ENCODE peak calls at places on chromosomes 1 and 21, in six cellular contexts. U is HCT116, S is keratinocyte, C is Panc1, I is SJSA1, M is GM23248. Y is an unnamed sample. For H3K4me1, the result is how much of the 10 kb centered on the place peaks cover.

GRCh38 chr21:45222001-45222400 is 65.7 kb downstream of the POFUT2 start:
- DNase-seq in U (no peak), S (no peak), C (no peak), I (no peak), M (no peak), Y (no peak)

GRCh38 chr1:155912056-155912536 is 947 bp upstream of the RIT1 start:
- DNase-seq in U (no peak), S (no peak), C (no peak), I (no peak), M (no peak), Y (no peak)

GRCh38 chr1:19436716-19437476 is 48.4 kb downstream of the CAPZB start:
- DNase-seq in U (no peak), S (no peak), C (no peak), I (no peak), M (peak), Y (no peak)

GRCh38 chr1:36920371-36920770 is 113.9 kb downstream of the GRIK3 start:
- DNase-seq in U (no peak), S (no peak), C (no peak), I (no peak), M (no peak), Y (no peak)

GRCh38 chr1:40450491-40451237 is 388 bp downstream of the ZFP69B start:
- DNase-seq in U (no peak), S (no peak), C (peak), I (peak), M (peak), Y (no peak)

GRCh38 chr1:91725961-91726704 is 159.8 kb downstream of the TGFBR3 start:
- DNase-seq in U (no peak), S (no peak), C (no peak), I (peak), M (peak), Y (no peak)

GRCh38 chr1:117262976-117263375 is 52.2 kb upstream of the VTCN1 start:
- DNase-seq in U (no peak), S (no peak), C (no peak), I (no peak), M (no peak), Y (no peak)

GRCh38 chr1:45335732-45336365 is 4.1 kb upstream of the TOE1 start:
- DNase-seq in U (no peak), S (no peak), C (no peak), I (no peak), M (no peak), Y (no peak)

GRCh38 chr1:202315576-202316168 is 26.1 kb downstream of the UBE2T start:
- DNase-seq in U (peak), S (peak), C (peak), I (peak), M (peak), Y (peak)

GRCh38 chr1:193185861-193186714 is at the start of gene B3GALT2:
- DNase-seq in U (no peak), S (no peak), C (no peak), I (peak), M (peak), Y (no peak)

GRCh38 chr1:7953850-7954609 is 7.5 kb upstream of the PARK7 start:
- DNase-seq in U (peak), S (no peak), C (peak), I (peak), M (peak), Y (no peak)

GRCh38 chr1:219952361-219952760 is 24.0 kb upstream of the SLC30A10 start:
- DNase-seq in U (no peak), S (no peak), C (no peak), I (no peak), M (no peak), Y (no peak)

GRCh38 chr1:110634455-110635281 is 28.5 kb upstream of the KCNA2 start:
- DNase-seq in U (no peak), S (peak), C (no peak), I (no peak), M (peak), Y (no peak)

GRCh38 chr1:66371233-66372005 is 162.5 kb upstream of the SGIP1 start:
- DNase-seq in U (no peak), S (no peak), C (no peak), I (peak), M (peak), Y (no peak)

GRCh38 chr1:243718893-243719292 is 131.2 kb downstream of the AKT3 start:
- DNase-seq in U (no peak), S (peak), C (no peak), I (peak), M (peak), Y (no peak)

GRCh38 chr1:5611431-5611830 is 380.8 kb downstream of the NPHP4 start:
- DNase-seq in U (peak), S (no peak), C (no peak), I (no peak), M (no peak), Y (no peak)

GRCh38 chr1:223726380-223727001 is 14.2 kb downstream of the CAPN2 start:
- DNase-seq in U (peak), S (peak), C (peak), I (peak), M (peak), Y (no peak)

GRCh38 chr1:57102957-57103356 is 137.1 kb upstream of the C8B start:
- DNase-seq in U (no peak), S (no peak), C (no peak), I (no peak), M (no peak), Y (no peak)

GRCh38 chr1:57101171-57101570 is 135.4 kb upstream of the C8B start:
- DNase-seq in U (no peak), S (no peak), C (no peak), I (no peak), M (peak), Y (no peak)
- H3K27ac ChIP-seq in U (no peak), S (no peak), C (no peak), I (no peak), M (no peak), Y (no peak)

GRCh38 chr21:38814126-38815059 is 8.7 kb downstream of the ETS2 start:
- DNase-seq in U (no peak), S (no peak), C (no peak), I (no peak), M (no peak), Y (no peak)

GRCh38 chr21:38813554-38813953 is 7.8 kb downstream of the ETS2 start:
- DNase-seq in U (no peak), S (no peak), C (no peak), I (no peak), M (no peak), Y (no peak)

GRCh38 chr21:38816400-38816973 is 10.8 kb downstream of the ETS2 start:
- DNase-seq in U (no peak), S (no peak), C (no peak), I (no peak), M (no peak), Y (no peak)

GRCh38 chr21:38813143-38813542 is 7.4 kb downstream of the ETS2 start:
- DNase-seq in U (no peak), S (no peak), C (no peak), I (no peak), M (no peak), Y (peak)

GRCh38 chr21:38815060-38815405 is 9.3 kb downstream of the ETS2 start:
- DNase-seq in U (no peak), S (no peak), C (no peak), I (peak), M (peak), Y (no peak)
- H3K4me1 ChIP-seq in U (under half), S (under half), C (half or more), I (half or more), M (under half), Y (under half)

DNA sequence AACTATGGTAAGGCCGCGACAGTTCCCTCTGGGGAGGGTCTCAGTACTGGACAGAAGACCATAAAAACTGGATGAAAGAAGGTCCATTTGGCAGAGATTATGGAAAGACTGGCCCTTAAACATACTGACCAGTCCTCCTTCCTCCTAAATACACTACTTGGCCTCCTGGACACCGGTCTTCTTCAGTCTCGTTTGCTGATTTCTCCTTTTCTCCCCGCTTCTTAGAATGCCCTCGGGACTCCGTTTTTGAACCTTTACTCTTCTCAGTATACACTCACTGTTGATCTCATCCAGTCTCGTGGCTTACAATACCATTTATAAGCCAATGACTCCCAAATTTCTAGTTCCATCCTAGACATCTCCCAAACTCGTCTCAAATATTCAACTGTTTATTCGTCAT is 694 bp upstream of the MRPL9 start:
- DNase-seq in U (no peak), S (no peak), C (no peak), I (no peak), M (peak), Y (no peak)
- H3K4me3 ChIP-seq in U (peak), S (peak), C (peak), I (peak), M (peak), Y (peak)

DNA sequence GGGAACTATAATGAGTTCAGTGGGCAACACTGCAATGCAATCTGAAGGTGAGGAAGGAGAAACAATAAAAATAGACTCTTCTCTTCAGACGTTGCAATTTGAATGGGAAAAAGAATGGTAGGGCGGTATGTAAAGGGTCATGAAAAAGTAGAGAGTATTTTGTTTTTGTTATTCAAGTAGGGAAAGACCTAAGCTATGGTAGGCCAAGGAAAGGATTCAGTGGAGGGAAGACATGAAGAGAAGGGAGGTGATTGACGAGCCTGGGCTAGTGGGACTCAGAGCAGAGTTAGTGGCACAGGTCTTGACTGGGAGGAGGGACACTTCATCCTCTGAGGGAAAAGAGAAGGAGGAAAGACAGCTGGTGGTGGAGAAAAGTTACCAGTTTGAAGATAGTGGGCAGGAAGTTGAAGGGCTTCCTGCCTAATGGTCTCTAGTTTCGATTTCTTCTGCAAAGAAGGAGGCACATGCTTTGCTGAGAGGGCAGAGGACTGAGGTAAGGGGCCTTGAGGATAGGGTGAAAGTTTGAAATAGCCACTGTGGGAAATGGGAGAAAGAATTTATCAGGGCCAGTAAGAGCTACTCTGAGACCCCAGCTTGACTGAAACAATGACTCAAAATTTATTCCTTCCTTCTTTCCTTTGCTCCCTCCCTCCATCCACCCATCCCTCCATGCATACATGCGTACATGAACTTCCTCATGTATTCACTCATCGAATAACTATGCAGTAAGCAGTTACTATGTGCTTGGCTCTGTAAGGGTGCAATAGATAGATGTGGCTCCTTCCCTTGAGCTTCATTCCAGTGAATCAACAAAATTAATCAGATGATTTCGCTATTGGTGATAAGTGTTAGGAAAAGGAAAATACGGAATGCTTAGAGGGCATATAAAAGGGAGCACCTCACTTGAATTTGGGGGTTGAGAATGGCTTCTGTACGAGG is 4.2 kb downstream of the CD48 start:
- DNase-seq in U (no peak), S (no peak), C (no peak), I (no peak), M (no peak), Y (no peak)
- H3K27ac ChIP-seq in U (no peak), S (no peak), C (no peak), I (no peak), M (no peak), Y (no peak)

GRCh38 chr1:21267191-21268077 is 22.8 kb downstream of the ECE1 start:
- DNase-seq in U (no peak), S (no peak), C (no peak), I (no peak), M (no peak), Y (no peak)
- H3K4me1 ChIP-seq in U (under half), S (under half), C (under half), I (under half), M (under half), Y (under half)

GRCh38 chr1:159779403-159779851 is 1.3 kb upstream of the DUSP23 start:
- DNase-seq in U (no peak), S (no peak), C (no peak), I (no peak), M (peak), Y (no peak)
- H3K4me3 ChIP-seq in U (no peak), S (no peak), C (no peak), I (no peak), M (no peak), Y (no peak)

GRCh38 chr1:93635614-93636543 is 45.8 kb downstream of the BCAR3 start:
- DNase-seq in U (no peak), S (no peak), C (no peak), I (peak), M (no peak), Y (peak)

GRCh38 chr1:93640656-93641440 is 40.8 kb downstream of the BCAR3 start:
- DNase-seq in U (no peak), S (no peak), C (no peak), I (no peak), M (no peak), Y (no peak)

GRCh38 chr1:93638981-93639380 is 42.7 kb downstream of the BCAR3 start:
- DNase-seq in U (no peak), S (no peak), C (no peak), I (no peak), M (no peak), Y (no peak)

GRCh38 chr1:93636712-93637111 is 44.9 kb downstream of the BCAR3 start:
- DNase-seq in U (no peak), S (no peak), C (no peak), I (no peak), M (no peak), Y (no peak)

GRCh38 chr1:93638307-93638847 is 43.3 kb downstream of the BCAR3 start:
- DNase-seq in U (no peak), S (no peak), C (no peak), I (no peak), M (no peak), Y (no peak)
- H3K27ac ChIP-seq in U (no peak), S (no peak), C (peak), I (no peak), M (no peak), Y (no peak)

GRCh38 chr1:198906739-198907422 is 268.0 kb downstream of the PTPRC start:
- DNase-seq in U (no peak), S (no peak), C (no peak), I (no peak), M (no peak), Y (no peak)

GRCh38 chr1:198909973-198910372 is 271.1 kb downstream of the PTPRC start:
- DNase-seq in U (no peak), S (no peak), C (no peak), I (no peak), M (peak), Y (no peak)

GRCh38 chr1:198907423-198907746 is 268.5 kb downstream of the PTPRC start:
- DNase-seq in U (no peak), S (no peak), C (no peak), I (no peak), M (no peak), Y (no peak)

GRCh38 chr1:198910816-198911215 is 272.0 kb downstream of the PTPRC start:
- DNase-seq in U (no peak), S (no peak), C (no peak), I (no peak), M (no peak), Y (no peak)

GRCh38 chr1:198908995-198909394 is 270.2 kb downstream of the PTPRC start:
- DNase-seq in U (no peak), S (no peak), C (no peak), I (no peak), M (no peak), Y (no peak)
- H3K4me1 ChIP-seq in U (under half), S (under half), C (under half), I (under half), M (under half), Y (under half)

Y was measured in iPS DF 6.9.